ENCODE peak calls at places on chromosome 6, in eight cellular contexts. A, E, N, B, X, R, L and I are unnamed samples.

GRCh38 chr6:118263929-118264486 is 284.1 kb upstream of the PLN start:
- DNase-seq in B (no peak), L (peak), R (no peak), A (no peak), X (peak), N (peak), E (no peak), I (peak)

GRCh38 chr6:42394151-42394550 is 57.6 kb downstream of the TRERF1 start:
- DNase-seq in A (no peak), B (no peak), N (no peak), R (no peak), L (no peak), E (no peak), X (no peak), I (no peak)

GRCh38 chr6:90578894-90579549 is 7.8 kb downstream of the MAP3K7 start:
- DNase-seq in X (no peak), E (no peak), B (no peak), L (no peak), R (no peak), A (no peak), N (no peak), I (no peak)

GRCh38 chr6:73566954-73567591 is 46.2 kb upstream of the EEF1A1 start:
- DNase-seq in N (peak), X (no peak), A (no peak), R (no peak), E (peak), L (peak), B (peak), I (no peak)

GRCh38 chr6:2760882-2761842 is 4.0 kb upstream of the WRNIP1 start:
- DNase-seq in A (no peak), E (no peak), B (no peak), L (no peak), N (no peak), X (no peak), R (no peak), I (no peak)

GRCh38 chr6:86535141-86535540 is 402.2 kb upstream of the HTR1E start:
- DNase-seq in R (no peak), B (no peak), L (no peak), N (no peak), A (no peak), X (no peak), E (no peak), I (no peak)

GRCh38 chr6:149234051-149234962 is 83.2 kb upstream of the TAB2 start:
- DNase-seq in R (no peak), B (no peak), L (no peak), X (no peak), E (no peak), N (no peak), A (peak), I (no peak)

GRCh38 chr6:144305985-144306384 is 20.9 kb downstream of the UTRN start:
- DNase-seq in A (no peak), E (no peak), L (no peak), B (peak), N (no peak), R (no peak), X (no peak), I (no peak)

GRCh38 chr6:21949211-21949801 is 347.5 kb downstream of the PRL start:
- DNase-seq in B (peak), L (peak), X (no peak), A (no peak), N (no peak), R (no peak), E (no peak), I (no peak)

GRCh38 chr6:90461367-90461766 is 125.5 kb downstream of the MAP3K7 start:
- DNase-seq in X (no peak), N (no peak), E (no peak), L (no peak), R (no peak), A (no peak), B (peak), I (no peak)

GRCh38 chr6:15520616-15521203 is 142.1 kb downstream of the DTNBP1 start:
- DNase-seq in L (no peak), B (no peak), E (no peak), A (no peak), X (no peak), N (no peak), R (no peak), I (no peak)

GRCh38 chr6:95286874-95287273 is 290.5 kb upstream of the MANEA start:
- DNase-seq in N (no peak), E (no peak), A (no peak), R (no peak), B (no peak), X (no peak), L (no peak), I (no peak)

GRCh38 chr6:905541-905940 is 212.6 kb upstream of the EXOC2 start:
- DNase-seq in L (no peak), E (no peak), X (no peak), R (no peak), A (no peak), N (no peak), B (peak), I (no peak)

GRCh38 chr6:36649721-36650484 is 28.6 kb upstream of the CDKN1A start:
- DNase-seq in E (no peak), B (peak), X (no peak), L (no peak), R (no peak), A (no peak), N (no peak), I (no peak)

GRCh38 chr6:114195736-114196403 is 147.0 kb downstream of the HS3ST5 start:
- DNase-seq in L (no peak), A (no peak), B (no peak), E (no peak), N (no peak), R (no peak), X (peak), I (no peak)

GRCh38 chr6:141252828-141253608 is 879.7 kb upstream of the GJE1 start:
- DNase-seq in B (no peak), N (no peak), E (no peak), L (no peak), X (no peak), A (no peak), R (no peak), I (no peak)

GRCh38 chr6:125584468-125584939 is 164.9 kb upstream of the HEY2 start:
- DNase-seq in E (peak), B (no peak), R (no peak), L (no peak), A (no peak), X (peak), N (peak), I (peak)

GRCh38 chr6:48766349-48766748 is 655.4 kb upstream of the PTCHD4 start:
- DNase-seq in L (peak), E (no peak), N (no peak), A (no peak), B (peak), R (no peak), X (no peak), I (no peak)

GRCh38 chr6:32935551-32936246 is 5.1 kb downstream of the HLA-DMB start:
- DNase-seq in A (no peak), E (no peak), R (no peak), L (no peak), X (no peak), N (no peak), B (no peak), I (no peak)

GRCh38 chr6:32931211-32931610 is 9.6 kb downstream of the HLA-DMB start:
- DNase-seq in X (no peak), L (no peak), B (no peak), R (no peak), N (no peak), A (no peak), E (no peak), I (no peak)

GRCh38 chr6:32932132-32932868 is 8.5 kb downstream of the HLA-DMB start:
- DNase-seq in X (no peak), A (no peak), R (no peak), L (no peak), N (no peak), B (no peak), E (no peak), I (no peak)

GRCh38 chr6:32936247-32937152 is 4.3 kb downstream of the HLA-DMB start:
- DNase-seq in L (no peak), E (no peak), X (no peak), B (no peak), N (no peak), R (no peak), A (no peak), I (no peak)

GRCh38 chr6:32933661-32934085 is 7.2 kb downstream of the HLA-DMB start:
- DNase-seq in L (peak), A (peak), N (peak), E (peak), R (no peak), X (peak), B (peak), I (peak)
- H3K27ac ChIP-seq in L (no peak), A (no peak), N (no peak), E (no peak), R (no peak), X (no peak), B (no peak), I (no peak)

DNA sequence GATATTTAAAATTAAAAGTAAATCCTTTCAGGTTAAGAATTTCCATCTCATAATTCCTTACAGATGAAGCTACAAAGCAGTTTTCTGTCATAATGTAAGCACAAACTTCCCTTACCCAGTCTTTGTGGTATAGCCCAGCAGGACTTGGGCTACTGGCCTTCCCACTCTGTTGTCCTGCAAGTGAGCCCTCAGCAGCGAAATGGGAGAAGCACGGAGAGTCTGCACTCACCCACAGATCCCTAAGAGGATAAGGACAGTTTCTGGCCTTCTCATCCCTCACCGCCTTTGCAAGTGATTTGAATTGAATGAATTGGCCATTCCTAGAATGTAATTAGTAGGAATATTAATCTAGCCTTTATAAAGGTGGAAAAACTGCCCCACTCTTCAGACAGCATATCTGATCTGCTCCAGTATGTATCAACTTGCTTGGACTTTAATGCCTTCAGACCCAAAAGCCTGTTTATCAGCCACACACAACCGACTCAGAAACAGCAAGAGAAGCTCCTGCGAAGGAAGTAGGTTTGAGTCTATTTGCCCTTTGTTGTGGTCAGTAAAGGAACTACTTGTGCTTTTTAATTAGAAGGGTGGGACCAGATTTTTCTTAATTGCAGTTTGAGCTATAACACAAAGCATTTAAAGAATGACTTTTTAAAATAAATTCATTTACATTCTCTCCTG is 29.9 kb upstream of the PRDM1 start:
- DNase-seq in E (no peak), B (peak), A (no peak), N (no peak), X (peak), L (no peak), R (no peak), I (no peak)
- H3K27ac ChIP-seq in E (no peak), B (no peak), A (no peak), N (no peak), X (no peak), L (no peak), R (no peak), I (no peak)

GRCh38 chr6:52527436-52527835 is 49.4 kb downstream of the TRAM2 start:
- DNase-seq in N (no peak), A (no peak), B (no peak), E (no peak), R (no peak), L (no peak), X (no peak), I (no peak)

GRCh38 chr6:52532457-52532856 is 44.4 kb downstream of the TRAM2 start:
- DNase-seq in E (no peak), L (no peak), A (no peak), X (no peak), R (no peak), N (no peak), B (no peak), I (no peak)

GRCh38 chr6:52531396-52531795 is 45.5 kb downstream of the TRAM2 start:
- DNase-seq in E (no peak), N (no peak), A (no peak), X (no peak), B (no peak), R (no peak), L (no peak), I (no peak)

GRCh38 chr6:52529311-52529710 is 47.5 kb downstream of the TRAM2 start:
- DNase-seq in E (no peak), R (no peak), L (no peak), X (no peak), A (no peak), N (no peak), B (no peak), I (no peak)

DNA sequence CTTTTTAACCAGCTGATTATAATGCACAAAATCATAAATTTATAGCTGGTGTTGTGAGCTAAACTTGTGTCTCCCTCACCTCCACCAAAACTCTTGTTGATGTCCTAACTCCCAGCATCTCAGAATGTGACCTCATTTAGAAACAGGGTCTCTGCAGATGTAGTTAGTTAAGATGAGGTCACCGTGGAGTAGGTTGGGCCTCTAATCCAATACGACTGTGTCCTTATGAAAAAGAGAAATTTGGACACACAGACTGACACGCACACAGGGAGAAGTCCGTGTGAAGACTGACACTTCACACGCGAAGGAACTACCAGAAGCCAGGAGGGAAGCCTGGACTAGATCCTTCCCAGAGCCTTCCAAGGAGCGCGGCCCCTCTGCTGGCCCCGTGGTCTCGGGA is 46.5 kb downstream of the TRAM2 start:
- DNase-seq in R (no peak), L (no peak), X (no peak), N (no peak), B (no peak), E (no peak), A (no peak), I (no peak)
- H3K27ac ChIP-seq in R (no peak), L (no peak), X (no peak), N (no peak), B (no peak), E (no peak), A (no peak), I (no peak)

DNA sequence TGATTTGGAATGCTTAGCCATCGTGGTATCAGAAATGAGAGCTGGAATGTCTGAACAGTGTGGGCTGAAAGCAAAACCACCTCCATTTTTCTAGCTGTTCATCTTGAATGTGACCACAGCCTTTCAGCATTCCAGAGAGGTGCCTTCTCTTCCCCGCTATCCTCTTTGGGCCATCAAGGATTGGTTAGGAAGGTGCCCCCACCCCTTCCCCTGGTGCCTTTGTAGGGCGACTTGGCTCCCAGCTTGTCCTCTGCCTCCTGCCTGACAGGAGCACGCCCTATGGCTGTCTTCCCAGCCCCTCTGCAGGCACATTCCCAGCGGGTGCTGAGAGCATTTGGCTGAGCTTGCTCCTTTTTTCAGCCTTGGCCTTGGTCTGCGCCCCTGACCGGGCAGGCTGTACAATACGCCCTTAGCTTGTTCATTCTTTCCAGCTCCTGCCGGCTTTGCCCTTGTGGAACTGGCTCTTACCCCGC is 97.5 kb downstream of the ARMC2 start:
- DNase-seq in A (no peak), R (no peak), L (no peak), N (peak), B (no peak), E (peak), X (no peak), I (peak)
- H3K27ac ChIP-seq in A (no peak), R (peak), L (no peak), N (peak), B (no peak), E (peak), X (no peak), I (no peak)

GRCh38 chr6:40520108-40520507 is 67.1 kb downstream of the LRFN2 start:
- DNase-seq in E (no peak), A (no peak), X (no peak), L (no peak), B (no peak), N (no peak), R (no peak), I (no peak)

GRCh38 chr6:40523505-40524172 is 63.5 kb downstream of the LRFN2 start:
- DNase-seq in A (no peak), N (no peak), L (no peak), X (no peak), B (no peak), E (no peak), R (no peak), I (no peak)

GRCh38 chr6:40516429-40516828 is 70.7 kb downstream of the LRFN2 start:
- DNase-seq in X (no peak), L (no peak), N (no peak), R (no peak), A (no peak), B (no peak), E (no peak), I (no peak)

GRCh38 chr6:40517654-40518053 is 69.5 kb downstream of the LRFN2 start:
- DNase-seq in B (peak), A (no peak), N (no peak), X (peak), R (no peak), L (no peak), E (no peak), I (no peak)

GRCh38 chr6:40520683-40521082 is 66.5 kb downstream of the LRFN2 start:
- DNase-seq in E (no peak), L (no peak), N (peak), R (no peak), B (peak), X (no peak), A (no peak), I (no peak)
- H3K27ac ChIP-seq in E (no peak), L (no peak), N (no peak), R (no peak), B (no peak), X (no peak), A (no peak), I (no peak)

GRCh38 chr6:128491041-128491642 is 29.3 kb downstream of the PTPRK start:
- DNase-seq in L (peak), B (peak), R (no peak), E (no peak), N (no peak), X (peak), A (no peak), I (no peak)

GRCh38 chr6:128494440-128494839 is 26.0 kb downstream of the PTPRK start:
- DNase-seq in R (no peak), E (no peak), L (no peak), X (peak), A (no peak), N (no peak), B (no peak), I (no peak)

GRCh38 chr6:128491643-128492206 is 28.7 kb downstream of the PTPRK start:
- DNase-seq in A (no peak), E (no peak), B (peak), R (no peak), X (peak), L (no peak), N (peak), I (no peak)

GRCh38 chr6:128493877-128494276 is 26.5 kb downstream of the PTPRK start:
- DNase-seq in N (no peak), L (no peak), X (no peak), A (no peak), B (no peak), R (no peak), E (no peak), I (no peak)

GRCh38 chr6:128492386-128492785 is 28.0 kb downstream of the PTPRK start:
- DNase-seq in B (no peak), E (no peak), X (no peak), R (no peak), L (no peak), N (no peak), A (no peak), I (no peak)
- H3K27ac ChIP-seq in B (peak), E (no peak), X (no peak), R (peak), L (no peak), N (peak), A (no peak), I (peak)

DNA sequence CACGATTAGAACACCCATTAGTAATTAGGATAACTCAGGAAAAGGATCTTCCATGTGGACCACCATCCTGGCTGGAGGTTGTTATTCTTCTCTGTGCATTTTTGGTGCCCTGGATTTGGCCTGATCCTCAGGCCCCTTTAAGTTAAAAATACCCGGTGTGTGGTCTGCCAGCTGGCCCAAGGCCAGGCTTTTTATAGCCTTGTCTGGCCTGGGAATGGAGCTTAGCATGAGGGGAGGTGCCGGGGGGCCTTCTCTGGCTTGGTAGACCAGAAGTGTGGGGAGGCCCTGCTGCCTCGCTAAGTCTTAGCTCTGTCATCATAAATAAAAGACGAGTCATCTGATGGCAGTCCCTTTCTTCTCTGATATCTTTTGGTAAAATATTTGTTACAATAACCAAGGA is 71.4 kb downstream of the ARID1B start:
- DNase-seq in R (no peak), A (no peak), X (peak), L (no peak), B (no peak), N (peak), E (peak), I (peak)
- H3K27ac ChIP-seq in R (peak), A (no peak), X (no peak), L (no peak), B (no peak), N (peak), E (peak), I (no peak)

DNA sequence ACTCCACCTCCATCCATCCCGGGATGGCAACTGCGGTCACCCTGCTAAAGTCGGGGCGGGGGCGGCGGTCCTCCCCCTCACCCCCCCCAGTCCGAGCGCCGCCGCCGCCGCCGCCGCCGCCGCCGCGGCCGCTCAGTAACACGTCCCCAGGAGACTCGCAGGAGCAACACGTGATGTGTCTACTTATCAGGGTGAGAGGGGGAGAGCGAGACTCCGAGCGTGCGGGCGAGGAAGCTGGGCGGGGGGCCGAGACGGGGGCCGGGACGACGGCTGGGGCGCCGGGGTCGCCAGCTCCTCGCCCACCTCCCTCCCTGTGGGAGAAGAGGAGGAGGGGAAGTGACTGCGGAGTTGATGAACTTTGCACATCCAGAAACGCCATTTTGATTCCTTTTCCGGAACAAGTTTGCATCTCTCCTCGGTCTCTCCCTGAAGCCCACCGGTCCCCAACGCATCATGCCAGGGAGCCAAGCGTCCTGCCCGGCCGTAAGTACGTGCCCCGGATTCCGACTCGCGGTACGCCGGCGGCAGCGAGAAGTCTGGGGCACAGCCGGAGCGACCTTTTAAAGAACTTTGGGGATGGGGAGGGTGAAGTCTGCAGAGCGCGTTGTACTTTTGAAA is at the start of gene RREB1:
- DNase-seq in N (peak), X (peak), A (peak), L (peak), E (peak), B (peak), R (no peak), I (no peak)
- H3K27ac ChIP-seq in N (peak), X (no peak), A (peak), L (peak), E (peak), B (peak), R (peak), I (peak)

GRCh38 chr6:11994875-11995461 is 17.1 kb upstream of the HIVEP1 start:
- DNase-seq in N (no peak), X (no peak), L (no peak), B (no peak), E (no peak), A (no peak), R (no peak), I (no peak)
- H3K27ac ChIP-seq in N (no peak), X (no peak), L (no peak), B (no peak), E (no peak), A (no peak), R (no peak), I (no peak)